ENCODE peak calls at places on chromosomes 13 and 19, in nine cellular contexts. L, Z, Q, I, N, D, G, P and O are unnamed samples.

GRCh38 chr13:102399791-102400618 is 1.8 kb downstream of the FGF14 start:
- DNase-seq in P (peak; percentile 28), Z (peak; percentile 14), G (no peak), N (peak; percentile 84), Q (peak; percentile 37), L (no peak), D (no peak), I (peak; percentile 64), O (no peak)

GRCh38 chr13:48038763-48039162 is 1.2 kb downstream of the NUDT15 start:
- DNase-seq in G (no peak), P (no peak), D (no peak), Q (no peak), I (no peak), Z (no peak), N (no peak), L (no peak), O (no peak)

GRCh38 chr19:39402417-39403297 is 4.0 kb upstream of the ZFP36 start:
- DNase-seq in P (peak; percentile 75), N (peak; percentile 98), D (peak; percentile 94), Q (peak; percentile 96), G (peak; percentile 92), L (no peak), Z (peak; percentile 93), I (peak; percentile 99), O (peak; percentile 97)

GRCh38 chr13:45374917-45375316 is 33.9 kb upstream of the TPT1 start:
- DNase-seq in N (no peak), G (no peak), Q (no peak), Z (no peak), P (no peak), L (no peak), I (no peak), D (no peak), O (no peak)

GRCh38 chr19:45391346-45391745 is 13.5 kb downstream of the PPP1R13L start:
- DNase-seq in D (no peak), G (no peak), I (no peak), L (no peak), N (no peak), P (no peak), Q (no peak), Z (no peak), O (no peak)

GRCh38 chr13:51469790-51470189 is 17.0 kb upstream of the INTS6 start:
- DNase-seq in I (no peak), D (no peak), G (no peak), N (no peak), P (no peak), Q (no peak), L (no peak), Z (no peak), O (no peak)

GRCh38 chr13:35812730-35813129 is 318.5 kb downstream of the DCLK1 start:
- DNase-seq in G (no peak), P (no peak), N (no peak), I (no peak), D (no peak), Q (no peak), L (no peak), Z (no peak), O (no peak)

GRCh38 chr19:48353682-48354081 is 10.1 kb downstream of the TMEM143 start:
- DNase-seq in G (no peak), N (no peak), Z (no peak), I (no peak), D (no peak), Q (no peak), L (no peak), P (no peak), O (no peak)

GRCh38 chr19:24141612-24142011 is 54.6 kb downstream of the ZNF254 start:
- DNase-seq in D (no peak), G (no peak), I (no peak), P (no peak), Z (no peak), L (no peak), N (no peak), Q (no peak), O (no peak)

GRCh38 chr13:111437856-111438547 is 117.6 kb downstream of the TEX29 start:
- DNase-seq in Z (no peak), I (no peak), N (no peak), Q (no peak), G (no peak), L (no peak), D (no peak), P (no peak), O (no peak)

GRCh38 chr13:91312324-91312723 is 35.2 kb upstream of the MIR17HG start:
- DNase-seq in L (no peak), Q (no peak), D (no peak), I (no peak), G (no peak), P (no peak), N (no peak), Z (no peak), O (no peak)

GRCh38 chr19:16051254-16052025 is 24.9 kb upstream of the TPM4 start:
- DNase-seq in L (no peak), D (no peak), P (no peak), I (no peak), Q (no peak), N (no peak), Z (peak; percentile 57), G (no peak), O (no peak)

GRCh38 chr19:11418518-11419506 is at the start of gene RGL3:
- DNase-seq in N (peak; percentile 91), L (no peak), Q (peak; percentile 63), P (no peak), Z (no peak), G (peak; percentile 77), D (no peak), I (no peak), O (no peak)

GRCh38 chr13:43335669-43336068 is 312.3 kb downstream of the DNAJC15 start:
- DNase-seq in Z (no peak), P (no peak), D (no peak), N (no peak), I (no peak), L (no peak), G (no peak), Q (no peak), O (no peak)

GRCh38 chr13:98839826-98840769 is 87.6 kb upstream of the SLC15A1 start:
- DNase-seq in Q (peak; percentile 77), N (peak; percentile 16), Z (peak; percentile 76), I (no peak), P (peak; percentile 47), G (peak; percentile 62), D (peak; percentile 47), L (peak; percentile 54), O (peak; percentile 70)

GRCh38 chr13:60000986-60001385 is 162.7 kb downstream of the DIAPH3 start:
- DNase-seq in G (no peak), Z (no peak), L (no peak), D (no peak), P (no peak), Q (no peak), N (no peak), I (no peak), O (no peak)
- TF ChIP-seq POLR2A in G (no peak), Z (no peak), L (no peak), D (no peak), P (no peak), Q (no peak), N (no peak), I (no peak), O (no peak)

GRCh38 chr19:35712910-35713845 is 4.6 kb upstream of the KMT2B start:
- DNase-seq in I (no peak), Z (no peak), G (no peak), N (no peak), Q (no peak), L (no peak), P (no peak), D (no peak), O (peak; percentile 82)

GRCh38 chr19:35715981-35716734 is 1.6 kb upstream of the KMT2B start:
- DNase-seq in G (peak; percentile 66), N (peak; percentile 91), L (no peak), I (no peak), Z (peak; percentile 78), D (no peak), Q (peak; percentile 68), P (peak; percentile 90), O (no peak)

GRCh38 chr19:35715355-35715809 is 2.4 kb upstream of the KMT2B start:
- DNase-seq in G (no peak), P (no peak), Z (no peak), L (no peak), D (no peak), N (peak; percentile 49), I (no peak), Q (no peak), O (no peak)

GRCh38 chr19:35713904-35714440 is 3.8 kb upstream of the KMT2B start:
- DNase-seq in Z (no peak), Q (no peak), P (no peak), D (no peak), N (no peak), I (no peak), L (no peak), G (no peak), O (peak; percentile 50)

DNA sequence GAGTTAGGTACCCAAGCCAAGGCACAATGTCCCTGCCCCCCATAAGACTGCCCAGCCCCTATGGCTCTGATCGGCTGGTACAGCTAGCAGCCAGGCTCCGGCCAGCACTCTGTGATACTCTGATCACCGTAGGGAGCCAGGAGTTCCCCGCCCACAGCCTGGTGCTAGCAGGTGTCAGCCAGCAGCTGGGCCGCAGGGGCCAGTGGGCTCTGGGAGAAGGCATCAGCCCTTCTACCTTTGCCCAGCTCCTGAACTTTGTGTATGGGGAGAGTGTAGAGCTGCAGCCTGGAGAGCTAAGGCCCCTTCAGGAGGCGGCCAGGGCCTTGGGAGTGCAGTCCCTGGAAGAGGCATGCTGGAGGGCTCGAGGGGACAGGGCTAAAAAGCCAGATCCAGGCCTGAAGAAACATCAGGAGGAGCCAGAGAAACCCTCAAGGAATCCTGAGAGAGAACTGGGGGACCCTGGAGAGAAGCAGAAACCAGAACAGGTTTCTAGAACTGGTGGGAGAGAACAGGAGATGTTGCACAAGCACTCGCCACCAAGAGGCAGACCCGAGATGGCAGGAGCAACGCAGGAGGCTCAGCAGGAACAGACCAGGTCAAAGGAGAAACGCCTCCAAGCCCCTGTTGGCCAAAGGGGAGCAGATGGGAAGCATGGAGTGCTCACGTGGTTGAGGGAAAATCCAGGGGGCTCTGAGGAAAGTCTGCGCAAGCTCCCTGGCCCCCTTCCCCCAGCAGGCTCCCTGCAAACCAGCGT is 3.0 kb upstream of the KMT2B start:
- DNase-seq in Q (no peak), G (no peak), Z (no peak), P (peak; percentile 61), L (no peak), D (no peak), N (peak; percentile 54), I (no peak), O (peak; percentile 48)
- TF ChIP-seq CTCF in Q (no peak), G (no peak), Z (no peak), P (no peak), L (peak; percentile 45), D (no peak), N (no peak), I (no peak), O (no peak)

DNA sequence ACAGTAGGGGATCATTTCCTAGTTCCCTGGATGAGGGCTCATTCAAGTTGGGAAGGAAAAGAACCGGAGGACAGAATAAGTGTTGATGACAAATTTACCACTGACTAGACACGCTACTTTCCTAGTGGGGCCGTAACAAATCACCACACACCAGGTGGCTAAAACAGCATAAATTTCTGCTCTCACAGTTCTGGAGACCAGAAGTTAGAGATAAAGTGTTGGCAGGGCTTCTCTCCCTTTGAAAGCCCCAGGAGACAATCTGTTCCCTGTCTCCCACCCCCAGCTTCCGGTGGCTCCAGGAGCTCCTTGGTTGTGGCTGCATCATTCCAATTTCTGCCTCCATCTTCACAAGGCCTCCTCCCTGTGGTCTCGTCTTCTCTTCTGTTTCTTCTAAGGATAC is 65.4 kb upstream of the ARGLU1 start:
- DNase-seq in P (no peak), N (no peak), L (no peak), G (no peak), I (no peak), Q (no peak), D (no peak), Z (no peak), O (no peak)
- H3K4me3 ChIP-seq in P (no peak overlapping the region), N (no peak overlapping the region), L (no peak overlapping the region), G (no peak overlapping the region), I (no peak overlapping the region), Q (no peak overlapping the region), D (no peak overlapping the region), Z (no peak overlapping the region), O (no peak overlapping the region)

GRCh38 chr19:17292301-17293074 is 10.7 kb downstream of the ABHD8 start:
- DNase-seq in L (peak; percentile 82), D (peak; percentile 75), N (peak; percentile 96), I (peak; percentile 79), Z (peak; percentile 53), Q (peak; percentile 73), G (peak; percentile 76), P (peak; percentile 92), O (peak; percentile 82)
- TF ChIP-seq POLR2A in L (peak; percentile 93), D (no peak), N (no peak), I (no peak), Z (no peak), Q (no peak), G (no peak), P (peak; percentile 59), O (no peak)